ENCODE peak calls at places on chromosomes 12 and 14, in nine cellular contexts. A, I, W, R, S, B, L, Z and M are unnamed samples.

GRCh38 chr14:95452176-95452889 is 64.1 kb downstream of the SYNE3 start:
- DNase-seq in A (no peak), I (no peak), W (no peak), R (no peak), S (no peak), B (no peak), L (no peak), Z (no peak), M (no peak)

GRCh38 chr12:124026755-124027745 is 54.0 kb downstream of the ZNF664 start:
- DNase-seq in A (no peak), I (no peak), W (no peak), R (peak; percentile 86), S (no peak), B (no peak), L (no peak), Z (no peak), M (no peak)

GRCh38 chr12:105933671-105934665 is 204.8 kb downstream of the NUAK1 start:
- DNase-seq in A (no peak), I (no peak), W (no peak), R (peak; percentile 99), S (peak; percentile 48), B (peak; percentile 75), L (no peak), Z (peak; percentile 31), M (no peak)

GRCh38 chr12:89453579-89453978 is 71.0 kb downstream of the GALNT4 start:
- DNase-seq in A (no peak), I (no peak), W (no peak), R (peak; percentile 85), S (no peak), B (no peak), L (no peak), Z (no peak), M (no peak)

GRCh38 chr14:102187044-102187443 is 47.3 kb downstream of the WDR20 start:
- DNase-seq in A (no peak), I (no peak), W (no peak), R (peak; percentile 87), S (no peak), B (no peak), L (no peak), Z (peak; percentile 63), M (no peak)

GRCh38 chr12:113090740-113091139 is 34.2 kb downstream of the DTX1 start:
- DNase-seq in A (no peak), I (no peak), W (no peak), R (no peak), S (no peak), B (no peak), L (no peak), Z (no peak), M (no peak)

GRCh38 chr12:105031061-105031807 is 45.1 kb downstream of the NOPCHAP1 start:
- DNase-seq in A (no peak), I (no peak), W (no peak), R (no peak), S (no peak), B (no peak), L (no peak), Z (no peak), M (no peak)

GRCh38 chr12:104154286-104154685 is 16.3 kb upstream of the NFYB start:
- DNase-seq in A (no peak), I (no peak), W (no peak), R (no peak), S (no peak), B (no peak), L (no peak), Z (no peak), M (no peak)

GRCh38 chr12:58425481-58426392 is 484.4 kb downstream of the ATP23 start:
- DNase-seq in A (no peak), I (no peak), W (no peak), R (peak; percentile 94), S (no peak), B (no peak), L (no peak), Z (peak; percentile 42), M (no peak)

GRCh38 chr14:103329421-103330347 is 4.4 kb upstream of the EIF5 start:
- DNase-seq in A (no peak), I (no peak), W (no peak), R (peak; percentile 40), S (no peak), B (peak; percentile 62), L (no peak), Z (peak; percentile 67), M (no peak)

DNA sequence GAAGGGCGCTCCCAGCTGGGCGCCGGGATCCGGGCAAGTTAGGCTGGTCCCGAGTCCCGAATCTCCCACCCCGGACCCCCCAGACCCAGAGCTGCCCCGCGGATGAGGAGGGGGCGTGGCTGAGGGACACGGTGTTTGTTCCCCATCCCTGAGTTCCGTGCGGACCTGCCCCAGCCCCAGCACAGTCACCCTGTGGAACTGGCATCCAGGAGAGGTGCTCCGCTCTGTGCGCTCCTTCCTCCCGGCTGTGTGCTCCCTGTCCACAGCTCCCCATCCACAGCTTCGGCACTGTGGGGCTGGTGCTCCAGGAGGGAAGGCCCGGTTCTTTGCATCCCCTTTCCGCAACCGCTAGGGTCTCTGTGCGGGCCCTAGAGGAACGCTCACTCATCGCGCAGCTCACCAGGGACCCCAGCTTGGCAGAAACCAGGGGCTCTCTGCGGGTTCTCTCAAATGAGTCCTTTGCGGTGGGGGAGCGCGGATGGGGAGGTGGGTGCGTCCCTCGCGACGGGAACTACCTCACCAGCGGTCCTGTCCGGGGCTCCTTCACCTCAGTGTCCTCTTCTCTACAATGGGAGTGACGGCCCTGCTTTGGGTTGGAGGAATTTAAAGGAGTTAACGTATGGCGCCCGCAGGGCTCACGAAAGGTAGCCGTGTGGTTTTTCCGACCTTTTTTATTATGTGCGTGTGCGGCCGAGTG is 829 bp downstream of the TMEM132C start:
- DNase-seq in A (no peak), I (no peak), W (no peak), R (no peak), S (peak; percentile 16), B (no peak), L (no peak), Z (no peak), M (no peak)
- TF ChIP-seq CTCF in A (no peak), I (no peak), W (no peak), R (no peak), S (no peak), B (no peak), L (no peak), Z (no peak), M (no peak)

GRCh38 chr14:105192866-105193731 is 12.0 kb upstream of the NUDT14 start:
- DNase-seq in A (no peak), I (no peak), W (no peak), R (peak; percentile 35), S (no peak), B (no peak), L (peak; percentile 54), Z (no peak), M (no peak)

GRCh38 chr14:105193916-105194782 is 13.0 kb upstream of the NUDT14 start:
- DNase-seq in A (no peak), I (no peak), W (no peak), R (peak; percentile 11), S (no peak), B (no peak), L (no peak), Z (no peak), M (no peak)

GRCh38 chr14:105195533-105196227 is 14.6 kb upstream of the NUDT14 start:
- DNase-seq in A (no peak), I (no peak), W (no peak), R (no peak), S (no peak), B (no peak), L (no peak), Z (no peak), M (no peak)

GRCh38 chr14:105196228-105196960 is 15.3 kb upstream of the NUDT14 start:
- DNase-seq in A (peak; percentile 63), I (no peak), W (no peak), R (no peak), S (no peak), B (no peak), L (peak; percentile 74), Z (no peak), M (no peak)

DNA sequence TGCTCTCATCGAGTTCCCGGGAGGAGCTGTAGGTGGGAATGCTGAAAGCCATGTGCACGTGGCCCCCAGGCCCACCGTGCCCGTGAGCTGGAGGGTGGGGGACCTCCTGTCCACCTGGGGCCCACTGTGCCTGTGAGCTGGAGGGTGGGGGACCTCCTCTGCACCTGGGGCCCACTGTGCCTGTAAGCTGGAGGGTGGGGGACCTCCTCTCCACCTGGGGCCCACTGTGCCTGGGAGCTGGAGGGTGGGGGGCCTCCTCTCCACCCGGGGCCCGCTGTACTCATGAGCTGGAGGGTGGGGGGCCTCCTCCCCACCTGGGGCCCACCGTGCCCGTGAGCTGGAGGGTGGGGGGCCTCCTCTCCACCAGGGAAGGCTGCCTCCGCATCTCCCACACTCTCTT is 13.9 kb upstream of the NUDT14 start:
- DNase-seq in A (no peak), I (no peak), W (no peak), R (no peak), S (no peak), B (no peak), L (no peak), Z (no peak), M (no peak)
- H3K4me1 ChIP-seq in A (peaks cover 72% of the 10 kb centered on the region), I (peaks cover 59% of the 10 kb centered on the region), W (peaks cover 27% of the 10 kb centered on the region), R (peaks cover 10% of the 10 kb centered on the region), S (no peaks in the 10 kb centered on the region), B (peaks cover 43% of the 10 kb centered on the region), L (peaks cover 65% of the 10 kb centered on the region), Z (peaks cover 10% of the 10 kb centered on the region), M (peaks cover 22% of the 10 kb centered on the region)

DNA sequence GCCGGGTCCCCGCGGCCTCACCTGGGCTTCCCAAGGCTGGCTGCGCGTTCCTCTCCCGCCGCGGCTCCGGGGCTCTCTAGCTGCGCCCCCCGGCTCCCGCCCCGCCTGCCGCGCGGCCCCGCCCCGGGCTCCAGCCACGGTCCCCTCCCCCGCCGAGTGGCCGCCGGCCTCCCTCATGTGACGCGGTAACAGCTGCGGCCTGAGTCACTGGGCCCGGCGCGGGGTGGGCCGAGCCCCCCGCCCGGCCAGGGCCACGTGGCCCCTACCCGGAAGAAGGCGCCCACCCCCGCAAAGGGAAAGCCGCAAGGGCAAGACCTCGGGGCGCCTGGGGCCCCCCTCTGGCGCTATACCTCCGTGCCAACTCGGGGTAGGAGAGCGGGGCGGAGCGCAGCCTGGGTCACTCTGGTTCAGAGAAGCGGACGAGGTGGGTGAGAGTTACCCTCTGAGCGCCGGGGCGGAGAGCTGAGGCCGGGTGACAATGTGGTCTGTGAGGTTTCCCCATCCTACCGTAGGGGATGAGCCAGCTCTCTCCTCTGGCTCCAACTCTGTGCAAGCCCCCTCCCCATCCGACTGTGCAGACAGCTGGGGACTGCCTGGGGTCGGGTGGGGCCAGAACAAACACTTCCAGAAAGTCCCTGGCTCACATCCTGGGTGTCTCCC is at the start of gene CD63:
- DNase-seq in A (peak; percentile 93), I (peak; percentile 96), W (peak; percentile 90), R (peak; percentile 88), S (peak; percentile 93), B (peak; percentile 93), L (peak; percentile 91), Z (peak; percentile 91), M (peak; percentile 68)
- TF ChIP-seq CTCF in A (no peak), I (no peak), W (peak; percentile 20), R (no peak), S (no peak), B (no peak), L (no peak), Z (no peak), M (no peak)

DNA sequence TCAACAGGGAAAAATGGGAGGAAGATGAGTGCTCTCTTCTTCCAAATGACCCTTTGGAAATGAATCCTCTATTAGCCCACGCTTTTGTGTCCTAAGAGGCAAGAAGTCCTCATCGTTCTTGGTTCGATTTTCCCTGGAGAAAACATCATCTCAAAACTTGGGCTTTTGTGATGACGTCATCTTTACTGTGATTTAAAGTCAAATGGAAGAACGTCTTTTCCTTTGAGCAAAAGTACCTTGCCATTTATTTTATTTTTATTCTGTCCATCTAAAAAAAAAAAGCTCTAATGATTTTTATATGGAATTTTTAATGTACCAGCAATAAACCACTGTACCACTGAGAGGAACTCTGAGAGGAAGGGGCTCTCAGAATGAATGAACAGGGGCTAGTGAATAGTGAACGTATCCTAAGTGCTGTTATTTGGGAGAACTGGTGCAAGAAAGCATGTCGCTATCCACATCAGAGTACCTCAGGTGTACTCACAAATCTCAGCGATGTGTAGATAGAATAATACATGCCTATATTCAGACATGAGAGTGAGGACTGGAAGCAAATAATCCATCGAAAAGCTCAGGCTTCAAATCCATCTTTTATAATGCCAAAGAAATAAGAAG is 124.8 kb downstream of the HMGA2 start:
- DNase-seq in A (no peak), I (no peak), W (no peak), R (no peak), S (no peak), B (no peak), L (no peak), Z (no peak), M (no peak)
- H3K4me1 ChIP-seq in A (peaks cover 16% of the 10 kb centered on the region), I (peaks cover 5% of the 10 kb centered on the region), W (no peaks in the 10 kb centered on the region), R (peaks cover 20% of the 10 kb centered on the region), S (no peaks in the 10 kb centered on the region), B (peaks cover 13% of the 10 kb centered on the region), L (peaks cover 14% of the 10 kb centered on the region), Z (peaks cover 11% of the 10 kb centered on the region), M (peaks cover 7% of the 10 kb centered on the region)